ENCODE peak calls at places on chromosomes 3 and 15, in six cellular contexts. One of them, this sample, is unnamed.

GRCh38 chr15:98616397-98616796 is 31.9 kb upstream of the IGF1R start:
- DNase-seq in transverse colon: no peak
- DNase-seq in uterus: no peak
- DNase-seq in IMR-90: no peak
- DNase-seq in MM.1S: no peak
- DNase-seq in pancreas: no peak
- DNase-seq in this sample: no peak

GRCh38 chr15:92907880-92908279 is 7.8 kb downstream of the CHD2 start:
- DNase-seq in transverse colon: no peak
- DNase-seq in IMR-90: peak
- DNase-seq in MM.1S: no peak
- DNase-seq in uterus: peak
- DNase-seq in pancreas: no peak
- DNase-seq in this sample: no peak

GRCh38 chr3:48232734-48233133 is 8.2 kb upstream of the ZNF589 start:
- DNase-seq in pancreas: peak
- DNase-seq in IMR-90: peak
- DNase-seq in transverse colon: peak
- DNase-seq in uterus: peak
- DNase-seq in MM.1S: peak
- DNase-seq in this sample: peak

GRCh38 chr3:192571197-192571791 is 156.0 kb downstream of the FGF12 start:
- DNase-seq in IMR-90: peak
- DNase-seq in uterus: peak
- DNase-seq in transverse colon: no peak
- DNase-seq in MM.1S: no peak
- DNase-seq in pancreas: peak
- DNase-seq in this sample: peak

GRCh38 chr3:176916777-176917176 is 280.5 kb downstream of the TBL1XR1 start:
- DNase-seq in uterus: no peak
- DNase-seq in MM.1S: no peak
- DNase-seq in transverse colon: no peak
- DNase-seq in IMR-90: no peak
- DNase-seq in pancreas: peak
- DNase-seq in this sample: no peak

GRCh38 chr3:11600501-11601282 is 43.0 kb downstream of the VGLL4 start:
- DNase-seq in transverse colon: peak
- DNase-seq in pancreas: peak
- DNase-seq in IMR-90: peak
- DNase-seq in uterus: peak
- DNase-seq in MM.1S: no peak
- DNase-seq in this sample: no peak

GRCh38 chr3:179653106-179653776 is 401 bp downstream of the USP13 start:
- DNase-seq in MM.1S: peak
- DNase-seq in pancreas: peak
- DNase-seq in IMR-90: peak
- DNase-seq in transverse colon: peak
- DNase-seq in uterus: peak
- DNase-seq in this sample: peak

GRCh38 chr3:128133273-128133883 is 9.8 kb upstream of the RUVBL1 start:
- DNase-seq in MM.1S: peak
- DNase-seq in uterus: no peak
- DNase-seq in pancreas: peak
- DNase-seq in IMR-90: peak
- DNase-seq in transverse colon: peak
- DNase-seq in this sample: no peak

GRCh38 chr15:69861331-69862171 is 236.2 kb downstream of the TLE3 start:
- DNase-seq in transverse colon: no peak
- DNase-seq in IMR-90: peak
- DNase-seq in uterus: no peak
- DNase-seq in MM.1S: no peak
- DNase-seq in pancreas: no peak
- DNase-seq in this sample: no peak

GRCh38 chr3:176939022-176939817 is 258.1 kb downstream of the TBL1XR1 start:
- DNase-seq in IMR-90: peak
- DNase-seq in pancreas: peak
- DNase-seq in MM.1S: peak
- DNase-seq in uterus: no peak
- DNase-seq in transverse colon: peak
- DNase-seq in this sample: no peak

GRCh38 chr3:42118762-42119361 is 27.7 kb downstream of the TRAK1 start:
- DNase-seq in uterus: no peak
- DNase-seq in IMR-90: peak
- DNase-seq in MM.1S: peak
- DNase-seq in transverse colon: peak
- DNase-seq in pancreas: no peak
- DNase-seq in this sample: peak

GRCh38 chr3:124918524-124918923 is 16.0 kb downstream of the MUC13 start:
- DNase-seq in MM.1S: no peak
- DNase-seq in pancreas: no peak
- DNase-seq in transverse colon: no peak
- DNase-seq in IMR-90: no peak
- DNase-seq in uterus: no peak
- DNase-seq in this sample: no peak

GRCh38 chr3:76026379-76026778 is 241.0 kb upstream of the ZNF717 start:
- DNase-seq in pancreas: no peak
- DNase-seq in IMR-90: peak
- DNase-seq in MM.1S: no peak
- DNase-seq in transverse colon: no peak
- DNase-seq in uterus: no peak
- DNase-seq in this sample: no peak

GRCh38 chr3:110106805-110107204 is 769.5 kb upstream of the DPPA4 start:
- DNase-seq in IMR-90: peak
- DNase-seq in transverse colon: no peak
- DNase-seq in uterus: no peak
- DNase-seq in pancreas: no peak
- DNase-seq in MM.1S: no peak
- DNase-seq in this sample: no peak

GRCh38 chr3:43894176-43895049 is 203.7 kb downstream of the ABHD5 start:
- DNase-seq in MM.1S: peak
- DNase-seq in IMR-90: peak
- DNase-seq in uterus: peak
- DNase-seq in transverse colon: peak
- DNase-seq in pancreas: peak
- DNase-seq in this sample: peak

GRCh38 chr3:195075941-195076875 is 194.8 kb downstream of the XXYLT1 start:
- DNase-seq in IMR-90: no peak
- DNase-seq in pancreas: no peak
- DNase-seq in uterus: no peak
- DNase-seq in transverse colon: no peak
- DNase-seq in MM.1S: no peak
- DNase-seq in this sample: no peak
- H3K27ac ChIP-seq in IMR-90: no peak
- H3K27ac ChIP-seq in pancreas: no peak
- H3K27ac ChIP-seq in uterus: no peak
- H3K27ac ChIP-seq in transverse colon: no peak
- H3K27ac ChIP-seq in MM.1S: no peak
- H3K27ac ChIP-seq in this sample: no peak

GRCh38 chr15:89998141-89998661 is 2.9 kb upstream of the ZNF710 start:
- DNase-seq in MM.1S: no peak
- DNase-seq in IMR-90: peak
- DNase-seq in uterus: no peak
- DNase-seq in pancreas: peak
- DNase-seq in transverse colon: no peak
- DNase-seq in this sample: no peak
- H3K27ac ChIP-seq in MM.1S: no peak
- H3K27ac ChIP-seq in IMR-90: no peak
- H3K27ac ChIP-seq in uterus: no peak
- H3K27ac ChIP-seq in pancreas: peak
- H3K27ac ChIP-seq in transverse colon: peak
- H3K27ac ChIP-seq in this sample: no peak

GRCh38 chr15:45338417-45338816 is 39.9 kb downstream of the GATM start:
- DNase-seq in transverse colon: no peak
- DNase-seq in pancreas: no peak
- DNase-seq in uterus: no peak
- DNase-seq in IMR-90: no peak
- DNase-seq in MM.1S: no peak
- DNase-seq in this sample: no peak

GRCh38 chr15:45337224-45337623 is 41.1 kb downstream of the GATM start:
- DNase-seq in IMR-90: no peak
- DNase-seq in transverse colon: no peak
- DNase-seq in MM.1S: no peak
- DNase-seq in uterus: no peak
- DNase-seq in pancreas: no peak
- DNase-seq in this sample: no peak

GRCh38 chr15:45331977-45332376 is 46.4 kb downstream of the GATM start:
- DNase-seq in IMR-90: no peak
- DNase-seq in MM.1S: no peak
- DNase-seq in uterus: no peak
- DNase-seq in pancreas: no peak
- DNase-seq in transverse colon: no peak
- DNase-seq in this sample: no peak

GRCh38 chr15:45332694-45333093 is 45.6 kb downstream of the GATM start:
- DNase-seq in uterus: no peak
- DNase-seq in MM.1S: no peak
- DNase-seq in pancreas: peak
- DNase-seq in transverse colon: no peak
- DNase-seq in IMR-90: no peak
- DNase-seq in this sample: no peak

GRCh38 chr15:45333550-45333949 is 44.8 kb downstream of the GATM start:
- DNase-seq in transverse colon: peak
- DNase-seq in MM.1S: no peak
- DNase-seq in uterus: peak
- DNase-seq in pancreas: peak
- DNase-seq in IMR-90: peak
- DNase-seq in this sample: no peak
- H3K27ac ChIP-seq in transverse colon: no peak
- H3K27ac ChIP-seq in MM.1S: no peak
- H3K27ac ChIP-seq in uterus: no peak
- H3K27ac ChIP-seq in pancreas: peak
- H3K27ac ChIP-seq in IMR-90: no peak
- H3K27ac ChIP-seq in this sample: peak

GRCh38 chr3:188240189-188240981 is 86.4 kb downstream of the LPP start:
- DNase-seq in uterus: no peak
- DNase-seq in pancreas: no peak
- DNase-seq in IMR-90: no peak
- DNase-seq in transverse colon: no peak
- DNase-seq in MM.1S: no peak
- DNase-seq in this sample: no peak

GRCh38 chr3:188243124-188243795 is 89.3 kb downstream of the LPP start:
- DNase-seq in IMR-90: peak
- DNase-seq in MM.1S: no peak
- DNase-seq in transverse colon: no peak
- DNase-seq in uterus: no peak
- DNase-seq in pancreas: no peak
- DNase-seq in this sample: no peak

GRCh38 chr3:188242426-188243123 is 88.6 kb downstream of the LPP start:
- DNase-seq in pancreas: no peak
- DNase-seq in IMR-90: no peak
- DNase-seq in MM.1S: no peak
- DNase-seq in uterus: no peak
- DNase-seq in transverse colon: no peak
- DNase-seq in this sample: no peak

GRCh38 chr3:188241072-188241471 is 87.1 kb downstream of the LPP start:
- DNase-seq in pancreas: no peak
- DNase-seq in IMR-90: peak
- DNase-seq in MM.1S: no peak
- DNase-seq in transverse colon: no peak
- DNase-seq in uterus: no peak
- DNase-seq in this sample: no peak

DNA sequence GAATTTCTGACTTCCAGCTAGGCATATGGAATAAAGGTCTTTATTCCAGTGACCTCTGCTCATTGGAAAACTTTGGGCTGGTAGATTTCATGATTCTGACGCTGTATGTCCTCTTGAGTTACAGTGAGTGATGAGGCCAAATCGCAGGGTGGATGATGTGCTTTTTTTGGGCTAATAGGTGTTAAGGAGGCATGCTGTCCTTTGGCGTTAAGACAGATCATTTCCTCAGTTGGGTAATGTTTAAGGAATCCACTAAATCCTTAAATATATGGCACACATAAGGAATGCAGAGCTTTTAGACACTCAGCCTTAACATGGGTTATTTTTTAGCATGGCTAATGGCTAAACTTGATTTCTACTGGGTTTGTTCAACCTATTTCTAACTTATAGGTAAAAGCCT is 87.9 kb downstream of the LPP start:
- DNase-seq in IMR-90: no peak
- DNase-seq in transverse colon: no peak
- DNase-seq in pancreas: no peak
- DNase-seq in MM.1S: no peak
- DNase-seq in uterus: no peak
- DNase-seq in this sample: no peak
- H3K27ac ChIP-seq in IMR-90: no peak
- H3K27ac ChIP-seq in transverse colon: peak
- H3K27ac ChIP-seq in pancreas: no peak
- H3K27ac ChIP-seq in MM.1S: no peak
- H3K27ac ChIP-seq in uterus: peak
- H3K27ac ChIP-seq in this sample: no peak

GRCh38 chr3:159989973-159990846 is 1.6 kb downstream of the IL12A start:
- DNase-seq in IMR-90: no peak
- DNase-seq in MM.1S: no peak
- DNase-seq in pancreas: no peak
- DNase-seq in uterus: no peak
- DNase-seq in transverse colon: no peak
- DNase-seq in this sample: no peak

GRCh38 chr3:159991591-159991990 is 3.0 kb downstream of the IL12A start:
- DNase-seq in transverse colon: no peak
- DNase-seq in uterus: no peak
- DNase-seq in IMR-90: no peak
- DNase-seq in MM.1S: no peak
- DNase-seq in pancreas: no peak
- DNase-seq in this sample: no peak

GRCh38 chr3:159982442-159982841 is 6.2 kb upstream of the IL12A start:
- DNase-seq in transverse colon: no peak
- DNase-seq in IMR-90: no peak
- DNase-seq in pancreas: no peak
- DNase-seq in uterus: no peak
- DNase-seq in MM.1S: no peak
- DNase-seq in this sample: no peak

GRCh38 chr3:159988617-159989251 is at the start of gene IL12A:
- DNase-seq in uterus: peak
- DNase-seq in pancreas: peak
- DNase-seq in IMR-90: peak
- DNase-seq in MM.1S: peak
- DNase-seq in transverse colon: peak
- DNase-seq in this sample: peak

DNA sequence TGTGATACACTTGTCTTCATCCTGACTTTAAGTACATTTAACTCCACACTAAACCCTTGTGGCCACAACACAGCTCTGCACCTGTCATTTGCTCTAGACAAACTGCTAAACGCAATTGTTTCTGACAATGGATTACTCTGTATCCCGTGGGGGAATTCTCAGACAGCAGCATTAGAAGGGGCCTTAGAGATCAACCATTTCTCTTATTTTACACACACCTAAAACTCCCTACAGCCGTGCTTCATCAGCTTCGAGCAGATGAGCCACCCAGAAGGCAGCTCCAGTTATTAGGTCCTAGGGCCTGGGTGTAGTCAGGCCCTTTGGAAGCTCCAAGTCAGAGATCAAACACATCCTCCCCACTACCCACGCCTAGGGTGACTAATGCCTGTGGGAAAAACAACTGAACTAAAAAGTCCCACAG is 1.3 kb upstream of the IL12A start:
- DNase-seq in uterus: no peak
- DNase-seq in IMR-90: peak
- DNase-seq in transverse colon: no peak
- DNase-seq in MM.1S: peak
- DNase-seq in pancreas: no peak
- DNase-seq in this sample: no peak
- H3K27ac ChIP-seq in uterus: no peak
- H3K27ac ChIP-seq in IMR-90: no peak
- H3K27ac ChIP-seq in transverse colon: no peak
- H3K27ac ChIP-seq in MM.1S: no peak
- H3K27ac ChIP-seq in pancreas: no peak
- H3K27ac ChIP-seq in this sample: no peak

This sample was measured in caudate nucleus.